ENCODE peak calls at places on chromosomes 13 and 19, in nine cellular contexts. D is glutamatergic neuron, E is AG10803, O is A549, J is PC-3, F is BJ, T is bronchial epithelial cell, Y is GM12865, V is pancreas. S is an unnamed sample.

GRCh38 chr19:45531349-45531748 is 24.1 kb downstream of the VASP start:
- DNase-seq in F (no peak), D (no peak), O (no peak), J (no peak), T (no peak), Y (no peak), E (no peak), V (no peak), S (no peak)

GRCh38 chr19:42693760-42694350 is 46.4 kb downstream of the PSG3 start:
- DNase-seq in D (peak; percentile 19), F (no peak), V (peak; percentile 46), J (peak; percentile 75), T (peak; percentile 46), E (peak; percentile 54), Y (peak; percentile 41), O (peak; percentile 85), S (peak; percentile 57)

GRCh38 chr13:31053896-31054295 is 107.8 kb downstream of the HSPH1 start:
- DNase-seq in O (no peak), J (no peak), E (no peak), T (no peak), F (no peak), D (no peak), V (no peak), Y (no peak), S (no peak)

GRCh38 chr19:23526302-23526701 is 131.0 kb upstream of the ZNF91 start:
- DNase-seq in E (no peak), F (no peak), D (no peak), T (peak; percentile 27), Y (no peak), O (no peak), V (no peak), J (peak; percentile 34), S (no peak)

GRCh38 chr19:38707512-38708114 is 36.7 kb downstream of the CAPN12 start:
- DNase-seq in O (no peak), V (peak; percentile 71), D (no peak), F (no peak), T (no peak), Y (no peak), E (no peak), J (peak; percentile 75), S (no peak)

GRCh38 chr13:111280666-111281577 is 39.5 kb upstream of the TEX29 start:
- DNase-seq in D (no peak), Y (no peak), J (no peak), V (no peak), F (peak; percentile 26), T (peak; percentile 30), E (peak; percentile 53), O (no peak), S (no peak)

GRCh38 chr13:107322228-107322627 is 754.3 kb upstream of the ARGLU1 start:
- DNase-seq in T (peak; percentile 63), V (no peak), Y (no peak), D (no peak), O (no peak), E (no peak), J (peak; percentile 20), F (no peak), S (no peak)

GRCh38 chr13:108270442-108270841 is 924 bp downstream of the TNFSF13B start:
- DNase-seq in O (no peak), T (no peak), Y (peak; percentile 11), J (no peak), E (no peak), V (no peak), F (no peak), D (no peak), S (no peak)

GRCh38 chr19:4507150-4507452 is 11.2 kb downstream of the PLIN4 start:
- DNase-seq in V (no peak), E (no peak), J (no peak), T (no peak), D (no peak), Y (no peak), F (no peak), O (no peak), S (no peak)

GRCh38 chr13:100513987-100514670 is 74.5 kb downstream of the GGACT start:
- DNase-seq in V (no peak), T (no peak), E (peak; percentile 46), Y (no peak), J (peak; percentile 9), F (no peak), O (no peak), D (no peak), S (no peak)

GRCh38 chr13:93948523-93948922 is 531.0 kb downstream of the DCT start:
- DNase-seq in O (no peak), Y (no peak), T (no peak), D (no peak), J (no peak), F (no peak), V (no peak), E (no peak), S (no peak)

GRCh38 chr13:23750383-23751121 is 138.6 kb downstream of the MIPEP start:
- DNase-seq in Y (no peak), D (no peak), J (peak; percentile 78), F (no peak), O (no peak), E (no peak), T (peak; percentile 72), V (no peak), S (no peak)

GRCh38 chr13:110369400-110369799 is 62.3 kb downstream of the COL4A2 start:
- DNase-seq in Y (no peak), V (no peak), F (no peak), D (no peak), E (no peak), J (no peak), O (no peak), T (no peak), S (no peak)

GRCh38 chr19:610801-611505 is 21.3 kb downstream of the HCN2 start:
- DNase-seq in Y (peak; percentile 76), D (peak; percentile 83), T (no peak), F (no peak), V (no peak), O (peak; percentile 58), E (peak; percentile 74), J (no peak), S (peak; percentile 87)

GRCh38 chr19:2166741-2167738 is 3.3 kb downstream of the DOT1L start:
- DNase-seq in D (no peak), E (peak; percentile 83), O (peak; percentile 59), J (peak; percentile 70), F (no peak), T (no peak), V (peak; percentile 82), Y (peak; percentile 61), S (no peak)

GRCh38 chr19:2170219-2170618 is 6.5 kb downstream of the DOT1L start:
- DNase-seq in V (no peak), F (no peak), J (no peak), Y (peak; percentile 46), E (no peak), D (peak; percentile 63), O (no peak), T (no peak), S (no peak)

GRCh38 chr19:2167896-2168618 is 4.3 kb downstream of the DOT1L start:
- DNase-seq in F (no peak), V (peak; percentile 55), E (peak; percentile 44), T (no peak), J (peak; percentile 23), Y (peak; percentile 93), D (no peak), O (peak; percentile 50), S (peak; percentile 78)

GRCh38 chr19:2170987-2171348 is 7.2 kb downstream of the DOT1L start:
- DNase-seq in F (no peak), D (no peak), Y (no peak), J (no peak), V (no peak), E (no peak), O (no peak), T (no peak), S (no peak)

DNA sequence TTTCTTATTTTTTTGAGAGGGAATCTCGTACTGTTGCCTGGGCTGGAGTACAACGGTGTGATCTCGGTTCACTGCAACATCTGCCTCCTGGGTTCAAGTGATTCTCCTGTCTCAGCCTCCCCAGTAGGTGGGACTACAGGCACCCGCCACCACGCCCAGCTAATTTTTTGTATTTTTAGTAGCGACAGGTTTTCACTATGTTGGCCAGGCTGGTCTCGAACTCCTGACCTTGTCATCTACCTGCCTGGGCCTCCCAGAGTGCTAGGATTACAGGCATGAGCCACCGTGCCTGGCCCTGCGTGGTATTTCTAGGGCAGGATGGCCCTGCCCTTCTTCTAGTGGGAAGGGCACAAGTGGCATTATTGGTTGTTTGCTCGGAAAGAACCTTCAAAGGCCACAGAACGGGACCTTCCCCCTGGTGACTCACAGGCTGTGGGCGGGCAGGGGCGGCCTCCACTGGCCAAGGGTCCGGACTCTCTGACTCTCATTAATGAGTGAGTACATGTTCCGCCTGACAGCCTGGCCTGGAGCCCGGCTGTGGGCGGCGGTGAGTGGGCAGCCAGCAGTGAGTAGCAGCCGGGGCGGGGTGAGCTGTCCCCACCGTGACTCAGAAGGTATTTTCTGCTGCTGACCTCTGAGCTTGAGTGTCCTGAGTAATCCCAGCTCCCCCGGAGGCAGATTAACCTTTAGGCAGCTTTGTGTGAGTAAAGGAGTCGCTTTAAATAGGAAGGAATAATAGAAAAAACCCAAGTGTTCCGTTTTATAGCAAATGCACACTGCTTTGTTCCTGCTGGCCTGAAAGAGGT is 5.1 kb downstream of the DOT1L start:
- DNase-seq in Y (peak; percentile 95), J (peak; percentile 97), F (peak; percentile 92), D (peak; percentile 53), T (peak; percentile 97), V (peak; percentile 99), E (peak; percentile 98), O (peak; percentile 98), S (peak; percentile 86)
- TF ChIP-seq CTCF in Y (no peak), J (no peak), F (no peak), D (no peak), T (no peak), V (no peak), E (no peak), O (no peak), S (no peak)

DNA sequence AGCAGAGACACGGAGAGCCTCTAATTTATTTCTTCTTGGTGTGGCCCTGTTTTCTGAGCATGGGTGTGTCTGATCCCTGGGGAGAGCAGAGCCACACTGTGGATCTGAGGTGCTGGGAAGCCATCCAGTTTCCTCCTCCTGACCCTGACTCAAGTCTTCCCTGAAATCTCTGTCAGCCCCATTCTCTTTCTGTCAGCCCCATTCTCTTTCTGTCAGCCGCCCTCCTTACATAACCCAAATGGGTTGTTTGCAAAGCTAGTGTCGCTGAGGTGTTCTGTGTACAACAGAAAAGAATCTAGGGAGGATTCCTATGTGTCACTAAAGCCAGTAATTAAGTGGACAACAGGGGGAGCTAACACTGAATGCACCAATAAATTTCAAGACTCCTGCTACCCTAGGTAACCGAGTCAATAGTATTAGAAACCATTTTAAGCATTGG is 50.2 kb downstream of the LRCH1 start:
- DNase-seq in V (no peak), T (no peak), J (peak; percentile 11), Y (peak; percentile 55), F (no peak), O (peak; percentile 48), E (peak; percentile 17), D (no peak), S (no peak)
- TF ChIP-seq CTCF in V (no peak), T (no peak), J (peak; percentile 53), Y (peak; percentile 26), F (peak; percentile 20), O (peak; percentile 39), E (peak; percentile 38), D (peak; percentile 10), S (peak; percentile 10)

GRCh38 chr13:97574926-97575325 is 141.0 kb downstream of the RAP2A start:
- DNase-seq in J (peak; percentile 59), E (peak; percentile 25), F (no peak), D (peak; percentile 50), O (peak; percentile 32), V (no peak), T (peak; percentile 27), Y (peak; percentile 46), S (peak; percentile 35)
- TF ChIP-seq CTCF in J (peak; percentile 72), E (peak; percentile 56), F (peak; percentile 53), D (no peak), O (no peak), V (no peak), T (peak; percentile 73), Y (peak; percentile 54), S (peak; percentile 22)

GRCh38 chr13:21603531-21604448 is at the start of gene MICU2:
- DNase-seq in J (peak; percentile 87), Y (peak; percentile 98), D (peak; percentile 96), F (peak; percentile 67), V (peak; percentile 92), T (peak; percentile 87), E (peak; percentile 92), O (peak; percentile 92), S (peak; percentile 95)
- TF ChIP-seq CTCF in J (no peak), Y (no peak), D (peak; percentile 32), F (peak; percentile 8), V (no peak), T (no peak), E (no peak), O (no peak), S (no peak)

S was measured in GM20000.